ENCODE peak calls at places on chromosomes 13 and 19, in ten cellular contexts. G is stomach, Y is endothelial cell of umbilical vein, K is HCT116, W is K562, Z is transverse colon, J is sigmoid colon, L is HL-60, Q is suprapubic skin, X is breast epithelium. M is an unnamed sample.

GRCh38 chr19:1065606-1066109 is 1.3 kb upstream of the ARHGAP45 start:
- DNase-seq in K (peak; percentile 68), G (no peak), X (no peak), J (no peak), W (no peak), Y (no peak), L (no peak), Z (peak; percentile 82), Q (no peak), M (no peak)

GRCh38 chr19:49155005-49155826 is at the start of gene HRC:
- DNase-seq in W (peak; percentile 49), J (no peak), Y (no peak), Q (no peak), Z (no peak), X (no peak), G (no peak), K (no peak), L (no peak), M (no peak)

GRCh38 chr19:2524840-2525723 is 49.2 kb downstream of the GADD45B start:
- DNase-seq in Z (no peak), X (no peak), Y (no peak), K (peak; percentile 87), Q (no peak), J (no peak), G (peak; percentile 40), L (no peak), W (no peak), M (no peak)

GRCh38 chr19:7145494-7145893 is 76.0 kb downstream of the ZNF557 start:
- DNase-seq in X (no peak), G (no peak), Y (no peak), W (no peak), Q (no peak), K (no peak), J (peak; percentile 26), L (no peak), Z (peak; percentile 41), M (no peak)

GRCh38 chr19:50663280-50663790 is 14.1 kb downstream of the C19orf81 start:
- DNase-seq in L (peak; percentile 14), X (no peak), J (no peak), Z (no peak), W (peak; percentile 60), G (no peak), K (no peak), Q (no peak), Y (no peak), M (no peak)

GRCh38 chr19:58476498-58477015 is 405 bp downstream of the ZNF446 start:
- DNase-seq in X (no peak), J (no peak), Y (no peak), W (peak; percentile 59), Z (no peak), K (no peak), Q (no peak), G (no peak), L (no peak), M (no peak)

GRCh38 chr13:28707629-28708427 is 10.9 kb downstream of the SLC46A3 start:
- DNase-seq in X (no peak), L (peak; percentile 73), K (no peak), Q (no peak), J (no peak), G (no peak), Z (no peak), W (no peak), Y (no peak), M (no peak)

GRCh38 chr19:58021541-58022282 is 12.1 kb upstream of the ZSCAN1 start:
- DNase-seq in Z (peak; percentile 27), Y (peak; percentile 6), G (no peak), K (no peak), J (peak; percentile 73), Q (no peak), X (peak; percentile 42), L (no peak), W (peak; percentile 62), M (peak; percentile 50)

GRCh38 chr13:44294868-44295267 is 78.8 kb upstream of the SERP2 start:
- DNase-seq in K (no peak), G (no peak), W (no peak), Q (no peak), X (no peak), L (peak; percentile 10), Y (no peak), Z (no peak), J (no peak), M (no peak)

GRCh38 chr13:93769126-93769525 is 542.5 kb downstream of the GPC6 start:
- DNase-seq in X (no peak), Y (no peak), W (no peak), L (no peak), G (no peak), K (no peak), Z (no peak), J (no peak), Q (no peak), M (no peak)

GRCh38 chr13:79490326-79490725 is 9.4 kb downstream of the NDFIP2 start:
- DNase-seq in X (no peak), Y (no peak), W (no peak), G (no peak), Q (no peak), Z (no peak), K (no peak), J (no peak), L (no peak), M (no peak)

GRCh38 chr13:99307247-99307646 is at the start of gene GPR183:
- DNase-seq in Q (no peak), G (no peak), Y (peak; percentile 58), X (no peak), L (no peak), K (no peak), J (no peak), W (no peak), Z (no peak), M (no peak)

DNA sequence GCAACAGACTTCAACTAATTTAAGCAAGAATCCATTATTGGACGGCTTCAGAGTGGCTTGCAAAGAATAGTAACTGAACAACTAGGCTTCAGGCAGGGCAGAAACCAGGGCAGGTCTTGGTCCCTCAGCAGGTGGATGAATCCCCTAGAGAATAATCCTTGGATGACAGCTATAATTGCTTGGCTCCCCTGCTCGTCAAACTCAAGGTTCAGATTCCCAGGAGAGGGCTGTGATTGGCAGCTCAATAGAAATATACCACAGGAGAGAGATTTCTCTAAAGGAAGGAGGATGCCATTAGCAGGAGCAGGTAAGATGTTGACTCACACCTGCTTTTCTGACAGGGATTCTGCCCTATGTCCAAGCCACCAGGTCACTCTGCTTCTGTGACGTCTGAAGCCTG is 89.6 kb upstream of the PCDH8 start:
- DNase-seq in Z (no peak), J (no peak), Q (no peak), L (no peak), X (no peak), G (no peak), K (no peak), W (no peak), Y (no peak), M (no peak)
- TF ChIP-seq POLR2AphosphoS5 in Z (no peak), J (no peak), Q (no peak), L (no peak), X (no peak), G (no peak), K (no peak), W (no peak), Y (no peak), M (no peak)

GRCh38 chr19:46134527-46134926 is 10.0 kb upstream of the IGFL3 start:
- DNase-seq in Y (no peak), Z (no peak), G (no peak), X (no peak), K (no peak), W (no peak), L (no peak), Q (no peak), J (no peak), M (no peak)

GRCh38 chr19:46132508-46133100 is 8.1 kb upstream of the IGFL3 start:
- DNase-seq in Q (no peak), W (no peak), L (no peak), X (no peak), G (no peak), K (no peak), Z (no peak), Y (no peak), J (no peak), M (no peak)

GRCh38 chr19:46131485-46132143 is 7.1 kb upstream of the IGFL3 start:
- DNase-seq in L (no peak), X (no peak), Z (no peak), G (no peak), J (no peak), Y (peak; percentile 32), Q (no peak), W (no peak), K (no peak), M (no peak)

GRCh38 chr19:46133101-46133627 is 8.7 kb upstream of the IGFL3 start:
- DNase-seq in Z (no peak), Y (peak; percentile 95), X (peak; percentile 81), W (no peak), G (no peak), K (peak; percentile 73), Q (no peak), J (no peak), L (no peak), M (peak; percentile 67)

GRCh38 chr19:46133777-46134231 is 9.3 kb upstream of the IGFL3 start:
- DNase-seq in G (no peak), Z (no peak), X (no peak), Y (peak; percentile 14), L (no peak), K (no peak), Q (no peak), J (no peak), W (no peak), M (no peak)
- H3K27ac ChIP-seq in G (peak overlapping the region; percentile 22), Z (peak overlapping the region; percentile 67), X (peak overlapping the region; percentile 92), Y (peak overlapping the region; percentile 95), L (no peak overlapping the region), K (peak overlapping the region; percentile 73), Q (peak overlapping the region; percentile 79), J (peak overlapping the region; percentile 76), W (no peak overlapping the region), M (peak overlapping the region; percentile 13)

DNA sequence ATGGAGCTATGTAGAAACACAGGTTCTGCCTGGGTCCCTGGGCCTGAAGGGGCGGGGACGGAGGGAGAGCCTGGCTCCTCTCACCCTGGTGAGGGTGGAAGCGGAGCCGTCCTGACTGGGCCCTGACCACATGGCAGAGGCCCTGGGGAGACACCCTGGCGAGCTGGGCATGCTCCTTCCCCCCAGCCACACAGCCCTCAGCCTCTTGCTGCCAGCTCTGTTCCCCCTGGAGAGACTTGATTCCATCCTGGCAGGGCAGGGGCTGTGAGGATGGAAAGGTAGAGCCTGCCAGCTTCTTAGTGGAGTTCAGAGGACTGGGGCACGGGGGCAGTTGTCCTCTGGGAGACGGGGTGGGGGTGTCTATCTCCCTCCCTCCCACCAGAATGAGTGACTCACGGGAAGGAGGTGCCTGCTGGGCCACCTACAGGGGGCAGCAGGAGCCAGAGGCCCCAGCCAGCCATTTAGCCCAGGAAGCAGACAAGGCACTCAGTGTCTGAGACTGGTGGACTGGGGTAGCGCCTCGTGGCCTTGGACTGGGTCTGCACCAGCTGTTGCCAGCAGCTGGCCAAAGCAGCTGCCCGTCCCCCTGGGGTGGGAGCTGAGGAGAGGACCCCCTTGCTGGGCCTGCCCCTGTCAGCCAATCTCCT is 22.8 kb upstream of the RNF17 start:
- DNase-seq in Z (no peak), Y (no peak), K (no peak), Q (no peak), X (no peak), L (no peak), W (peak; percentile 54), G (no peak), J (no peak), M (no peak)
- TF ChIP-seq CTCF in Z (no peak), Y (peak; percentile 33), K (no peak), Q (no peak), X (no peak), L (peak; percentile 7), W (peak; percentile 61), G (no peak), J (no peak), M (no peak)

GRCh38 chr13:45700971-45701900 is 884 bp upstream of the CBY2 start:
- DNase-seq in Q (no peak), L (no peak), X (no peak), Z (no peak), W (peak; percentile 12), K (no peak), G (no peak), J (no peak), Y (no peak), M (no peak)
- TF ChIP-seq POLR2AphosphoS5 in Q (no peak), L (no peak), X (no peak), Z (no peak), W (no peak), K (no peak), G (no peak), J (no peak), Y (no peak), M (no peak)

M was measured in prostate gland.